ENCODE peak calls at places on chromosomes 7 and 10, in seven cellular contexts. J is mesothelial cell of epicardium; U is fibroblast of pulmonary artery; M is stimulated activated CD8-positive, alpha-beta memory T cell treated with anti-CD3 and anti-CD28 coated beads, Interleukin-15, amount 100 ng/mL, for 1 hour; K is fibroblast of the aortic adventitia; S is fibroblast of mammary gland; L is hypothalamus. Z is an unnamed sample.

GRCh38 chr10:18635995-18636394 is 15.4 kb downstream of the NSUN6 start:
- DNase-seq in K (no peak), M (no peak), S (no peak), J (no peak), L (no peak), U (no peak), Z (no peak)

GRCh38 chr7:127393370-127394058 is 1.0 kb upstream of the ZNF800 start:
- DNase-seq in U (no peak), L (no peak), K (no peak), S (no peak), M (no peak), J (peak; percentile 30), Z (peak; percentile 42)

GRCh38 chr7:55022618-55022985 is 3.8 kb downstream of the EGFR start:
- DNase-seq in J (no peak), S (no peak), L (no peak), U (no peak), M (no peak), K (peak; percentile 61), Z (peak; percentile 44)

GRCh38 chr7:157507987-157508386 is 171.2 kb downstream of the DNAJB6 start:
- DNase-seq in M (no peak), U (no peak), K (no peak), J (no peak), S (no peak), L (no peak), Z (no peak)

GRCh38 chr7:150784954-150785353 is 15.2 kb downstream of the TMEM176B start:
- DNase-seq in K (no peak), L (no peak), S (peak; percentile 84), J (no peak), U (no peak), M (no peak), Z (no peak)

GRCh38 chr7:118057404-118057803 is 126.6 kb upstream of the LSM8 start:
- DNase-seq in K (no peak), J (no peak), L (no peak), M (no peak), U (no peak), S (no peak), Z (no peak)

GRCh38 chr7:139821349-139822115 is 7.5 kb upstream of the TBXAS1 start:
- DNase-seq in J (no peak), S (no peak), L (no peak), K (no peak), U (no peak), M (no peak), Z (no peak)

GRCh38 chr7:133513608-133514007 is 260.7 kb downstream of the EXOC4 start:
- DNase-seq in M (no peak), S (peak; percentile 89), K (peak; percentile 51), J (no peak), U (peak; percentile 41), L (no peak), Z (peak; percentile 56)

GRCh38 chr10:5486852-5487235 is 12.5 kb downstream of the CALML5 start:
- DNase-seq in M (no peak), K (no peak), S (no peak), L (no peak), U (no peak), J (no peak), Z (no peak)

GRCh38 chr10:96254976-96255375 is 16.4 kb downstream of the BLNK start:
- DNase-seq in J (no peak), K (no peak), M (no peak), S (no peak), L (no peak), U (no peak), Z (no peak)